ENCODE peak calls at places on chromosomes 1 and 21, in ten cellular contexts. E, O, T, C, U, Q, B, G, J and K are unnamed samples. For H3K4me1 and H3K36me3, the result is how much of the 10 kb centered on the place peaks cover.

GRCh38 chr1:20590313-20590777 is 1.4 kb downstream of the CDA start:
- DNase-seq in E (peak), O (no peak), T (no peak), C (peak), U (peak), Q (peak), B (peak), G (no peak), J (no peak), K (no peak)

GRCh38 chr21:46128106-46128982 is 27.0 kb downstream of the FTCD start:
- DNase-seq in E (no peak), O (no peak), T (peak), C (peak), U (peak), Q (peak), B (no peak), G (no peak), J (peak), K (no peak)

GRCh38 chr1:111963985-111964738 is 25.3 kb downstream of the KCND3 start:
- DNase-seq in E (no peak), O (no peak), T (no peak), C (no peak), U (no peak), Q (no peak), B (no peak), G (no peak), J (no peak), K (no peak)

GRCh38 chr1:228004331-228004871 is 2.4 kb upstream of the WNT3A start:
- DNase-seq in E (no peak), O (no peak), T (no peak), C (no peak), U (no peak), Q (no peak), B (no peak), G (peak), J (no peak), K (no peak)

GRCh38 chr1:85343213-85343611 is 66.8 kb upstream of the BCL10 start:
- DNase-seq in E (no peak), O (no peak), T (no peak), C (no peak), U (no peak), Q (no peak), B (no peak), G (peak), J (no peak), K (no peak)

GRCh38 chr1:227938911-227939790 is 8.6 kb downstream of the WNT9A start:
- DNase-seq in E (peak), O (no peak), T (peak), C (peak), U (peak), Q (no peak), B (no peak), G (no peak), J (peak), K (no peak)

GRCh38 chr1:204989266-204990058 is 53.5 kb upstream of the CNTN2 start:
- DNase-seq in E (peak), O (peak), T (peak), C (peak), U (peak), Q (peak), B (peak), G (peak), J (peak), K (peak)

GRCh38 chr1:21302747-21303715 is 12.8 kb upstream of the ECE1 start:
- DNase-seq in E (peak), O (no peak), T (no peak), C (peak), U (no peak), Q (no peak), B (peak), G (peak), J (no peak), K (peak)

GRCh38 chr1:189708674-189709073 is 769.0 kb downstream of the BRINP3 start:
- DNase-seq in E (no peak), O (no peak), T (no peak), C (no peak), U (no peak), Q (no peak), B (peak), G (no peak), J (no peak), K (peak)

GRCh38 chr1:169119405-169119804 is 12.9 kb downstream of the ATP1B1 start:
- DNase-seq in E (no peak), O (no peak), T (no peak), C (no peak), U (no peak), Q (no peak), B (peak), G (peak), J (no peak), K (no peak)

GRCh38 chr1:198018529-198018928 is 101.4 kb downstream of the LHX9 start:
- DNase-seq in E (no peak), O (no peak), T (no peak), C (no peak), U (no peak), Q (no peak), B (peak), G (peak), J (no peak), K (no peak)

GRCh38 chr1:58975888-58976287 is 192.0 kb upstream of the JUN start:
- DNase-seq in E (no peak), O (no peak), T (no peak), C (no peak), U (no peak), Q (no peak), B (peak), G (no peak), J (no peak), K (no peak)

GRCh38 chr21:16579538-16579937 is 849.8 kb downstream of the USP25 start:
- DNase-seq in E (no peak), O (no peak), T (no peak), C (no peak), U (no peak), Q (peak), B (peak), G (peak), J (no peak), K (peak)

GRCh38 chr1:23100074-23100748 is 68.4 kb downstream of the LUZP1 start:
- DNase-seq in E (no peak), O (peak), T (no peak), C (no peak), U (no peak), Q (no peak), B (peak), G (peak), J (no peak), K (peak)

GRCh38 chr1:87061742-87062156 is 147.3 kb downstream of the HS2ST1 start:
- DNase-seq in E (no peak), O (no peak), T (no peak), C (no peak), U (no peak), Q (no peak), B (peak), G (peak), J (no peak), K (peak)

GRCh38 chr1:49995734-49996133 is 28.0 kb downstream of the AGBL4 start:
- DNase-seq in E (no peak), O (no peak), T (no peak), C (no peak), U (no peak), Q (no peak), B (no peak), G (no peak), J (no peak), K (no peak)

GRCh38 chr1:57770236-57770635 is 346.4 kb upstream of the DAB1 start:
- DNase-seq in E (no peak), O (no peak), T (no peak), C (no peak), U (no peak), Q (no peak), B (no peak), G (no peak), J (no peak), K (no peak)

GRCh38 chr1:201026234-201026633 is 2.7 kb upstream of the KIF21B start:
- DNase-seq in E (no peak), O (no peak), T (peak), C (no peak), U (no peak), Q (no peak), B (peak), G (no peak), J (no peak), K (no peak)
- H3K4me1 ChIP-seq in E (half or more), O (under half), T (under half), C (half or more), U (half or more), Q (under half), B (under half), G (under half), J (under half), K (under half)

DNA sequence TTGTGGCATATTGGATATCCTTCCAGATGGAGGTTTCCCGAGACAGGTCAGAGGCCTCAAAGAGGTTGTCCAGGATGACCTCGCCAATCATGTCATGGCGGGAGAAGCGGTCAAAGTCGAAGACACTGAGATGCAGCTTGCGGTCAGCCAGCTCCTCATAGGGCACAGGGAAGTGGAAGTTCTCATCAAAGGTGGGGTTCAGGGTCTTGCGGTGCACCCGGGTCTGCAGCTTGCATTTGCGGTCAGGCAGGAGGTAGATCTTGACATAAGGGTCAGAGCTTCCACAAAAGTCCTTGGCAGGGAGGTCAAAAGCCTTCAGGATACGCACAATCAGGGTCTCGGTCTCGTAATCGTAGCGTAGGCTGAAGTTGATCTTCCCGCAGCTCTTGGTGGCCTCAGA is 16.2 kb downstream of the SYT6 start:
- DNase-seq in E (no peak), O (no peak), T (no peak), C (no peak), U (no peak), Q (no peak), B (no peak), G (no peak), J (no peak), K (no peak)
- H3K36me3 ChIP-seq in E (under half), O (under half), T (under half), C (under half), U (under half), Q (under half), B (under half), G (under half), J (under half), K (under half)

GRCh38 chr1:6582370-6582769 is 2.6 kb downstream of the ZBTB48 start:
- DNase-seq in E (no peak), O (no peak), T (no peak), C (peak), U (no peak), Q (no peak), B (no peak), G (no peak), J (no peak), K (no peak)
- H3K4me3 ChIP-seq in E (no peak), O (no peak), T (peak), C (no peak), U (no peak), Q (no peak), B (no peak), G (no peak), J (no peak), K (no peak)

GRCh38 chr1:154973344-154974085 is 966 bp upstream of the CKS1B start:
- DNase-seq in E (peak), O (peak), T (peak), C (peak), U (peak), Q (peak), B (peak), G (peak), J (peak), K (peak)
- H3K4me1 ChIP-seq in E (half or more), O (under half), T (under half), C (half or more), U (under half), Q (under half), B (under half), G (under half), J (under half), K (under half)

GRCh38 chr1:77583483-77583882 is 99.0 kb downstream of the ZZZ3 start:
- DNase-seq in E (no peak), O (no peak), T (no peak), C (no peak), U (no peak), Q (no peak), B (no peak), G (no peak), J (no peak), K (no peak)
- H3K36me3 ChIP-seq in E (half or more), O (under half), T (under half), C (under half), U (under half), Q (under half), B (under half), G (half or more), J (under half), K (under half)

GRCh38 chr21:42545317-42545716 is 31.7 kb downstream of the SLC37A1 start:
- DNase-seq in E (no peak), O (no peak), T (no peak), C (no peak), U (peak), Q (no peak), B (no peak), G (no peak), J (no peak), K (no peak)
- H3K4me3 ChIP-seq in E (no peak), O (no peak), T (no peak), C (no peak), U (no peak), Q (no peak), B (no peak), G (no peak), J (no peak), K (no peak)

DNA sequence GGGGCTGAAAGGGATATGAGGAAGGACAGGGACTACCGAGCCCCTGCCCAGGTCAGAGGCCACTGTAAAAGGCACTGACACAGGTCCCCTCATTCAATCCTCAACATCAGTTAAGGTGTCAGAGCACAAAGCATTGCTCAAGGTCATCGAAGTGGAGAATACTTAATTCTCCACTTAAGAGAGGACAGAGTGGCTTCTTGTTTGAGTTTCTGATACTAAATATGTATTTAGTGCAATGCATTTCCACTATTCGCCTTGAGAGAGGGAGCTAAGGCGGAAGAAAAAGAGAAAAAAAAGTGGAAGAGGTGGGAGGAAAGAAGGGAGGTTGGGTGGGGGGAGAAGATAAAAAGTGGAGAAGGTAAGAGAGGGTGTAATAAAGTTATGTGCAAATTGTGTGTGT is 100.1 kb upstream of the SPATA6 start:
- DNase-seq in E (no peak), O (no peak), T (no peak), C (no peak), U (no peak), Q (no peak), B (no peak), G (no peak), J (no peak), K (no peak)
- H3K4me1 ChIP-seq in E (under half), O (under half), T (under half), C (under half), U (under half), Q (under half), B (under half), G (under half), J (under half), K (under half)

DNA sequence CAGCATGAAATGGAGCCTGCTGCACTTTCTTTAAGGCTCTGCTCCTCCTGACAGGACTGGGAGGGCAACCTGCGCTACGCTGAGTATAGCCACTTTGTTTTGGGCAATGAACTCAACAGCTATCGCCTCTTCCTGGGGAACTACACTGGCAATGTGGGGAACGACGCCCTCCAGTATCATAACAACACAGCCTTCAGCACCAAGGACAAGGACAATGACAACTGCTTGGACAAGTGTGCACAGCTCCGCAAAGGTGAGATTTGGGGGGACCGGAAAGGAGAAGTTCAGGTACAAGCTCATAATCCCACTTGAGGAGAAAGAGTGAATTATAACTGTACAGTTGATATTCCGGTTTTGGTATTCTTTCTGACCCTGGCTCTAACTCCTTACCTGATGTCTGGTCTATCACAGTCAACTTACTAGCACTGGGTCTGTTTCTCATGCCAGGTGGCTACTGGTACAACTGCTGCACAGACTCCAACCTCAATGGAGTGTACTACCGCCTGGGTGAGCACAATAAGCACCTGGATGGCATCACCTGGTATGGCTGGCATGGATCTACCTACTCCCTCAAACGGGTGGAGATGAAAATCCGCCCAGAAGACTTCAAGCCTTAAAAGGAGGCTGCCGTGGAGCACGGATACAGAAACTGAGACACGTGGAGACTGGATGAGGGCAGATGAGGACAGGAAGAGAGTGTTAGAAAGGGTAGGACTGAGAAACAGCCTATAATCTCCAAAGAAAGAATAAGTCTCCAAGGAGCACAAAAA is 5.4 kb downstream of the ANGPTL7 start:
- DNase-seq in E (no peak), O (no peak), T (no peak), C (no peak), U (no peak), Q (no peak), B (no peak), G (no peak), J (no peak), K (no peak)
- H3K36me3 ChIP-seq in E (half or more), O (under half), T (under half), C (under half), U (half or more), Q (under half), B (under half), G (half or more), J (under half), K (under half)

GRCh38 chr1:155228096-155228427 is 19.6 kb downstream of the MTX1 start:
- DNase-seq in E (no peak), O (no peak), T (no peak), C (no peak), U (no peak), Q (no peak), B (peak), G (no peak), J (no peak), K (no peak)
- H3K4me3 ChIP-seq in E (no peak), O (peak), T (peak), C (peak), U (peak), Q (peak), B (peak), G (peak), J (peak), K (peak)

DNA sequence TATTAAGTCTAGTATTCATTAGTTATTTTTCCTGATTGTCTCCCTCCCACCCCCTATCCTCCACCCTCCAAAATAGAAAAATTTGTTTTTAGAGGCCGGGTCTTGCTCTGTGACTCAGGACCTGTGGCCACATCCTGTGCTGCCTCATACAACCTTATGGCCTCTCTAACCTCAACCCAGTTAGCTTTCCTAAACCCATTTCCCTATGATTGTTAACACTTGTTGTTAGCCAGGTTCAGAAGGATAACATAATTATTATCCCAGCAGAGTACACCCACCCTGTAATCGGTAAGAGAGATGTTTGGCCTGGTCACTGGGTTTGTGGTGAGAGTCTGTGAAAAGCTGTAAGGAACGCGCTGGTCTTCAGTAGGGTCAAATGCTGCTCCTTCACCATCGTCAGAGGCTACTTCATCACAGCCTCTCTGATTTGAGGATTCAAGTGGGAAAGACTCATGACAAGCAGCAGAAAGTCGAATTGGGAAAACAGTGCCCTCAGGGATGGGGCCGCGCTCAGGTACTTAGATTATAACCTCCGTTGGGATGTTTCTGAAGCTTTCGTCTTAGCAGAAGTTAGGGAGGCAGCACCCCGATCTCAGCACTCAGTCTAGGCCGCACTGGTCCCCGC is 35.9 kb upstream of the HMGN1 start:
- DNase-seq in E (no peak), O (no peak), T (no peak), C (no peak), U (no peak), Q (no peak), B (peak), G (no peak), J (no peak), K (peak)
- H3K4me1 ChIP-seq in E (half or more), O (under half), T (under half), C (under half), U (under half), Q (under half), B (under half), G (under half), J (under half), K (under half)